ENCODE peak calls at places on chromosomes 3 and 15, in eight cellular contexts. H is thoracic aorta; Y is GM12878; A is CD4-positive, alpha-beta memory T cell; S is neural progenitor cell; U is esophagus muscularis mucosa; J is fibroblast of lung; V is tibial nerve. L is an unnamed sample. For H3K27me3, the result is how much of the 10 kb centered on the place peaks cover.

GRCh38 chr15:98845138-98845884 is 162.3 kb downstream of the PGPEP1L start:
- DNase-seq in J (no peak), H (no peak), V (no peak), U (no peak), A (no peak), Y (no peak), S (no peak), L (no peak)

GRCh38 chr3:174287601-174288180 is 571.4 kb upstream of the NAALADL2 start:
- DNase-seq in U (no peak), A (no peak), Y (no peak), H (no peak), V (no peak), S (no peak), J (no peak), L (no peak)

GRCh38 chr3:61237858-61238257 is 13.4 kb downstream of the FHIT start:
- DNase-seq in S (no peak), U (no peak), H (no peak), A (no peak), Y (no peak), J (no peak), V (no peak), L (no peak)

GRCh38 chr3:48569400-48569799 is 5.8 kb upstream of the UCN2 start:
- DNase-seq in J (no peak), Y (no peak), U (no peak), H (no peak), S (no peak), A (no peak), V (no peak), L (no peak)

GRCh38 chr15:31367730-31368344 is 41.2 kb downstream of the KLF13 start:
- DNase-seq in Y (no peak), J (no peak), A (no peak), V (no peak), H (no peak), S (no peak), U (no peak), L (no peak)

GRCh38 chr15:48928877-48929538 is 34.7 kb downstream of the SHC4 start:
- DNase-seq in A (no peak), J (no peak), Y (no peak), V (no peak), H (no peak), U (no peak), S (no peak), L (no peak)

GRCh38 chr3:42387802-42388651 is 22.4 kb downstream of the LYZL4 start:
- DNase-seq in Y (no peak), A (peak), H (no peak), V (no peak), S (no peak), J (no peak), U (no peak), L (peak)

GRCh38 chr15:67821784-67822451 is 3.4 kb upstream of the SKOR1 start:
- DNase-seq in Y (no peak), S (peak), U (no peak), A (no peak), H (no peak), V (no peak), J (no peak), L (no peak)

GRCh38 chr15:83809345-83809744 is 155.4 kb downstream of the ADAMTSL3 start:
- DNase-seq in V (no peak), S (no peak), J (no peak), A (no peak), U (no peak), H (no peak), Y (no peak), L (no peak)

GRCh38 chr3:188947401-188947982 is 224.3 kb upstream of the TPRG1 start:
- DNase-seq in A (no peak), H (no peak), Y (no peak), S (peak), V (peak), U (peak), J (peak), L (peak)

GRCh38 chr3:95626107-95626506 is 1188.3 kb upstream of the EPHA6 start:
- DNase-seq in V (no peak), J (no peak), A (no peak), S (no peak), H (no peak), Y (no peak), U (no peak), L (no peak)

GRCh38 chr3:100882571-100882981 is 110.6 kb downstream of the ABI3BP start:
- DNase-seq in J (no peak), H (no peak), S (no peak), U (no peak), Y (no peak), A (no peak), V (no peak), L (no peak)

GRCh38 chr3:9147215-9147895 is 102.1 kb downstream of the SRGAP3 start:
- DNase-seq in H (no peak), Y (no peak), J (no peak), U (no peak), V (no peak), S (no peak), A (no peak), L (peak)

GRCh38 chr3:140338916-140339315 is 338.9 kb upstream of the TRIM42 start:
- DNase-seq in U (no peak), H (no peak), J (no peak), Y (no peak), V (no peak), S (no peak), A (no peak), L (no peak)

GRCh38 chr3:99522147-99522546 is 116.2 kb upstream of the COL8A1 start:
- DNase-seq in U (no peak), A (no peak), V (no peak), J (no peak), Y (no peak), H (no peak), S (no peak), L (no peak)

GRCh38 chr3:10366681-10367101 is 45.8 kb upstream of the SEC13 start:
- DNase-seq in H (no peak), V (peak), S (peak), U (no peak), Y (no peak), J (peak), A (no peak), L (no peak)

GRCh38 chr15:47477253-47477652 is 240.1 kb upstream of the SEMA6D start:
- DNase-seq in S (no peak), U (no peak), J (peak), A (no peak), Y (no peak), H (no peak), V (no peak), L (peak)

GRCh38 chr3:133490468-133491351 is 82.8 kb upstream of the CDV3 start:
- DNase-seq in U (peak), A (peak), S (no peak), V (no peak), H (no peak), J (no peak), Y (peak), L (peak)

GRCh38 chr15:51736069-51736468 is 1.4 kb downstream of the LYSMD2 start:
- DNase-seq in J (no peak), S (no peak), V (no peak), H (no peak), Y (peak), U (peak), A (no peak), L (no peak)

GRCh38 chr15:99137111-99137546 is 32.2 kb downstream of the SYNM start:
- DNase-seq in Y (no peak), J (no peak), H (no peak), U (no peak), V (no peak), A (no peak), S (no peak), L (peak)

GRCh38 chr3:122893282-122893681 is 98.4 kb downstream of the SLC49A4 start:
- DNase-seq in J (no peak), S (no peak), H (no peak), V (no peak), A (no peak), U (no peak), Y (no peak), L (no peak)

GRCh38 chr3:145807990-145808389 is 353.0 kb downstream of the PLOD2 start:
- DNase-seq in Y (no peak), U (no peak), J (peak), V (no peak), A (no peak), H (no peak), S (peak), L (no peak)

GRCh38 chr3:196323723-196324122 is 5.7 kb upstream of the DYNLT2B start:
- DNase-seq in U (no peak), J (peak), V (no peak), H (no peak), Y (no peak), A (no peak), S (peak), L (no peak)

GRCh38 chr3:63349583-63350177 is 71.6 kb downstream of the SYNPR start:
- DNase-seq in U (no peak), S (peak), A (no peak), Y (no peak), H (no peak), V (peak), J (peak), L (peak)

GRCh38 chr3:142990706-142991105 is 10.7 kb upstream of the U2SURP start:
- DNase-seq in V (no peak), J (no peak), A (no peak), H (no peak), Y (no peak), U (no peak), S (no peak), L (no peak)

GRCh38 chr3:124299831-124300230 is 307.9 kb upstream of the ROPN1 start:
- DNase-seq in A (no peak), U (no peak), Y (no peak), S (no peak), J (no peak), V (no peak), H (no peak), L (no peak)

GRCh38 chr3:4754180-4755086 is 224.8 kb upstream of the BHLHE40 start:
- DNase-seq in Y (peak), A (no peak), U (no peak), J (no peak), V (no peak), H (no peak), S (no peak), L (no peak)

GRCh38 chr3:49017978-49018706 is at the start of gene DALRD3:
- DNase-seq in V (peak), A (peak), J (peak), U (no peak), Y (no peak), H (no peak), S (peak), L (peak)

GRCh38 chr15:100844778-100845177 is 34.9 kb upstream of the ALDH1A3 start:
- DNase-seq in U (peak), S (no peak), A (no peak), V (no peak), Y (no peak), H (no peak), J (no peak), L (no peak)

DNA sequence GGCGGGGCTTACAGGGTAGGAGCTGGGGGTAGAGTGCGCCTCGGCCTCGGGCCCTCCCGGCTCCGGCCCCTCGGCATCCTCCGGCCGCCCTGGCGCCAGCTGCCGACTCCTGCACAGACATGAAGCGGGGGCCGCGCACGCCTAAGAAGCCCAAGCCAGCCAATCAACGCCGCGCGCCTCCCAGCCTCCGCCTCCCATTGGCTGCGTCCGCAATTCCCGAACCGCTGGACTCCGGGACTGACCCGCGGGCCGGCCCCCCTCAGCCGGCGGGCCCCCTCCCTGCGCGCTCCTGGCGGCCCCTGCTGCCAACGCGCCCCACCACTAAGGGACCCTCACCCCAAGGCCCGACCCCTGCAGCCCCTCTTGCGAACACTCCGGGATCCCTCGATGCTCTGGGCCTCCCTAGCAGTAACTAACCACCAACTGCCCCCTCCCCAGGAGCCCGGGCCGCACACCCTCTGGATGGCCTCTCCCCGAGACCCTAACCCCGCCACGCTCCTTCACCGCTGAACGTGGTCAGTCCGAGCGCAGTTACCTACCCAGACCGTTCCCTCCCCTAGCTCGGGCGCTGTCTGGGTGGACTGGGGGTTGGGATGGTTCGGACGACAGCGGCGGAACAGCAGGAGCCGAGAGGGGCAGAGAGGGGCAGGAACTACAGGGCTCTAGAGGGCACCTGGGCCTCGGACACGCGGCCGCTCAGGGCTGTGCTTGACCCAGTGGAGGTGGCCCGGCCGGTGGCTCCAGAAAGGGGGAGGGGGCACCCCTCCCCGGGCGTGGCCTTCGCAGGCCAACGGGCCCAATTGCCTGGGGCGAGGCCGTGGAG is 5.0 kb downstream of the GATA2 start:
- DNase-seq in H (peak), A (no peak), J (peak), Y (no peak), V (peak), U (no peak), S (peak), L (peak)
- H3K27me3 ChIP-seq in H (half or more), A (half or more), J (under half), Y (under half), V (under half), U (half or more), S (half or more), L (under half)

GRCh38 chr15:79091204-79091867 is 756 bp upstream of the RASGRF1 start:
- DNase-seq in J (no peak), H (no peak), V (no peak), U (no peak), Y (no peak), S (peak), A (no peak), L (no peak)
- H3K27me3 ChIP-seq in J (under half), H (under half), V (under half), U (under half), Y (under half), S (half or more), A (under half), L (under half)

GRCh38 chr3:107600784-107601183 is 78.0 kb downstream of the BBX start:
- DNase-seq in H (no peak), J (no peak), Y (no peak), S (no peak), A (no peak), V (no peak), U (no peak), L (no peak)
- H3K27me3 ChIP-seq in H (under half), J (under half), Y (under half), S (under half), A (under half), V (under half), U (under half), L (under half)

GRCh38 chr3:128433630-128434185 is 33.0 kb downstream of the DNAJB8 start:
- DNase-seq in V (no peak), U (no peak), S (no peak), Y (no peak), H (no peak), J (no peak), A (no peak), L (no peak)
- H3K27me3 ChIP-seq in V (under half), U (under half), S (half or more), Y (under half), H (under half), J (under half), A (under half), L (under half)

GRCh38 chr3:53170325-53171108 is 9.5 kb downstream of the PRKCD start:
- DNase-seq in A (no peak), U (no peak), H (no peak), Y (peak), V (no peak), J (no peak), S (no peak), L (peak)
- H3K27me3 ChIP-seq in A (under half), U (under half), H (under half), Y (under half), V (under half), J (under half), S (under half), L (under half)

DNA sequence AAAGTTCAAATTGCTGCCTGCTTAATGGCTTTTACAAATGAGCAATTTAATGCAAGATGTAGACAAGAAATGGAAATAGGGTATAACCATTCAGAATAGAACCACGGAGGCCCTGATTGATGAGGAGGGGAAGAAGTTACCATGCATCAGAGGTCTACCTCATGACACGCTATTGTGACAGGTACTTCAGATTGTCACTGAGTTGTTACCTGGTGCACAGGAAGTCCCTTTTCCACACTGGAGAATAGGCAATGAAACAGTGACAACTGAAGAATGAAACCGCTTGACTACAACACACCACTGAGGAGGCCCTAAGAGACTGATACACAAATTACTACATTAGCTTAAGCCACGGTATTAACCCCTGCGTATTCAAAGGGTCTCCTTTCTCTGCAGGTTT is 251.2 kb downstream of the RYR3 start:
- DNase-seq in Y (no peak), H (no peak), S (no peak), A (no peak), U (no peak), J (no peak), V (no peak), L (no peak)
- H3K27me3 ChIP-seq in Y (under half), H (under half), S (under half), A (under half), U (under half), J (under half), V (under half), L (under half)

GRCh38 chr15:69805248-69805953 is 292.3 kb downstream of the TLE3 start:
- DNase-seq in V (no peak), H (no peak), U (no peak), A (no peak), Y (no peak), S (no peak), J (no peak), L (no peak)
- H3K27me3 ChIP-seq in V (under half), H (under half), U (under half), A (under half), Y (under half), S (under half), J (under half), L (under half)

GRCh38 chr15:29567336-29567735 is 254.9 kb downstream of the TJP1 start:
- DNase-seq in A (no peak), U (peak), S (no peak), V (no peak), H (no peak), J (no peak), Y (no peak), L (no peak)

GRCh38 chr15:29570121-29570930 is 251.9 kb downstream of the TJP1 start:
- DNase-seq in V (no peak), A (no peak), U (peak), J (no peak), Y (no peak), S (peak), H (no peak), L (peak)

GRCh38 chr15:29568840-29569532 is 253.3 kb downstream of the TJP1 start:
- DNase-seq in S (peak), A (no peak), H (no peak), J (no peak), V (no peak), U (peak), Y (no peak), L (peak)

GRCh38 chr15:29570931-29571727 is 251.1 kb downstream of the TJP1 start:
- DNase-seq in U (peak), V (no peak), J (peak), S (peak), Y (no peak), A (no peak), H (no peak), L (peak)

GRCh38 chr15:29569533-29570092 is 252.7 kb downstream of the TJP1 start:
- DNase-seq in S (peak), U (peak), J (no peak), Y (no peak), A (no peak), V (no peak), H (no peak), L (no peak)
- H3K27me3 ChIP-seq in S (half or more), U (under half), J (under half), Y (under half), A (under half), V (under half), H (under half), L (under half)

GRCh38 chr3:72058493-72059081 is 273.6 kb upstream of the PROK2 start:
- DNase-seq in U (no peak), J (no peak), H (no peak), A (no peak), Y (no peak), S (no peak), V (no peak), L (no peak)

GRCh38 chr3:72065872-72066641 is 281.1 kb upstream of the PROK2 start:
- DNase-seq in V (no peak), J (no peak), H (no peak), A (no peak), U (no peak), S (no peak), Y (no peak), L (no peak)

GRCh38 chr3:72065236-72065635 is 280.3 kb upstream of the PROK2 start:
- DNase-seq in J (no peak), U (no peak), Y (no peak), V (no peak), A (no peak), H (no peak), S (no peak), L (no peak)

GRCh38 chr3:72060447-72061034 is 275.6 kb upstream of the PROK2 start:
- DNase-seq in A (no peak), Y (no peak), V (no peak), S (no peak), H (no peak), U (no peak), J (no peak), L (no peak)

GRCh38 chr3:72062017-72062416 is 277.1 kb upstream of the PROK2 start:
- DNase-seq in V (no peak), S (no peak), H (no peak), A (no peak), J (no peak), Y (no peak), U (no peak), L (no peak)
- H3K27me3 ChIP-seq in V (under half), S (under half), H (under half), A (under half), J (under half), Y (under half), U (under half), L (under half)

GRCh38 chr15:22981336-22981840 is 1.2 kb upstream of the CYFIP1 start:
- DNase-seq in A (no peak), S (no peak), V (no peak), H (no peak), J (no peak), Y (no peak), U (no peak), L (no peak)

GRCh38 chr15:22979069-22979698 is 984 bp downstream of the CYFIP1 start:
- DNase-seq in J (peak), V (peak), A (peak), S (peak), U (no peak), Y (no peak), H (no peak), L (peak)

GRCh38 chr15:22978691-22979068 is 1.5 kb downstream of the CYFIP1 start:
- DNase-seq in S (peak), U (no peak), J (no peak), A (no peak), V (no peak), Y (no peak), H (no peak), L (no peak)

GRCh38 chr15:22980189-22981136 is at the start of gene CYFIP1:
- DNase-seq in A (peak), S (peak), Y (no peak), V (peak), H (peak), U (no peak), J (peak), L (peak)

GRCh38 chr15:22979699-22980188 is 424 bp downstream of the CYFIP1 start:
- DNase-seq in Y (no peak), V (no peak), A (peak), S (peak), U (no peak), J (no peak), H (no peak), L (peak)
- H3K27me3 ChIP-seq in Y (under half), V (under half), A (under half), S (under half), U (under half), J (under half), H (under half), L (under half)

L was measured in small intestine.